ENCODE peak calls at places on chromosomes 7 and 10, in six cellular contexts. R is hepatocyte, B is foreskin fibroblast, I is activated B cell treated with CpG ODN at 0.5 μM for 24 hours, F is mesothelial cell of epicardium, J is colonic mucosa. G is an unnamed sample.

GRCh38 chr7:5528815-5529442 is 105.3 kb upstream of the TNRC18 start:
- DNase-seq in R (no peak), B (no peak), F (no peak), J (no peak), I (no peak), G (no peak)

GRCh38 chr7:151724920-151725584 is 151.9 kb downstream of the PRKAG2 start:
- DNase-seq in J (no peak), B (no peak), I (no peak), F (no peak), R (no peak), G (no peak)

GRCh38 chr7:88366845-88367244 is 60.2 kb upstream of the STEAP4 start:
- DNase-seq in F (no peak), B (no peak), I (no peak), J (no peak), R (no peak), G (no peak)

GRCh38 chr7:151010307-151011096 is 13.8 kb downstream of the ATG9B start:
- DNase-seq in F (no peak), B (no peak), R (peak; percentile 72), I (no peak), J (no peak), G (no peak)

GRCh38 chr10:79055892-79056291 is 12.9 kb upstream of the ZMIZ1 start:
- DNase-seq in R (no peak), F (no peak), I (no peak), B (no peak), J (peak; percentile 34), G (no peak)

GRCh38 chr7:138871065-138871464 is 73.1 kb upstream of the ATP6V0A4 start:
- DNase-seq in R (no peak), F (no peak), B (no peak), I (no peak), J (no peak), G (no peak)

GRCh38 chr7:44390701-44391100 is 65.3 kb upstream of the CAMK2B start:
- DNase-seq in I (no peak), R (no peak), J (no peak), B (no peak), F (peak; percentile 30), G (no peak)

GRCh38 chr10:70321233-70321632 is 37.4 kb upstream of the NPFFR1 start:
- DNase-seq in B (no peak), J (no peak), R (no peak), I (no peak), F (no peak), G (no peak)

GRCh38 chr10:21634599-21635365 is 100.8 kb downstream of the MLLT10 start:
- DNase-seq in I (no peak), R (no peak), B (no peak), F (no peak), J (no peak), G (no peak)

GRCh38 chr7:144388950-144389349 is 14.5 kb downstream of the NOBOX start:
- DNase-seq in R (no peak), I (no peak), B (no peak), J (no peak), F (no peak), G (no peak)

GRCh38 chr7:97973206-97973658 is 16.8 kb downstream of the OCM2 start:
- DNase-seq in B (no peak), F (no peak), R (peak; percentile 47), I (no peak), J (no peak), G (no peak)

GRCh38 chr7:132059141-132059540 is 502.7 kb upstream of the PODXL start:
- DNase-seq in J (no peak), I (no peak), R (no peak), F (no peak), B (no peak), G (no peak)

GRCh38 chr7:121266307-121266894 is 62.4 kb upstream of the WNT16 start:
- DNase-seq in R (no peak), J (no peak), F (no peak), B (no peak), I (no peak), G (no peak)

GRCh38 chr10:42941245-42941644 is 135.6 kb upstream of the RET start:
- DNase-seq in B (no peak), F (peak; percentile 36), R (no peak), J (no peak), I (no peak), G (no peak)

GRCh38 chr10:4198216-4198615 is 413.2 kb upstream of the KLF6 start:
- DNase-seq in F (no peak), B (no peak), I (no peak), J (no peak), R (no peak), G (no peak)

GRCh38 chr7:91424372-91424771 is 160.1 kb downstream of the FZD1 start:
- DNase-seq in I (no peak), J (no peak), R (no peak), F (no peak), B (no peak), G (no peak)
- TF ChIP-seq CTCF in I (no peak), J (no peak), R (no peak), F (no peak), B (no peak), G (no peak)

GRCh38 chr7:55144955-55145342 is 126.1 kb downstream of the EGFR start:
- DNase-seq in I (no peak), R (no peak), J (no peak), F (no peak), B (no peak), G (no peak)

GRCh38 chr7:55147101-55147500 is 128.3 kb downstream of the EGFR start:
- DNase-seq in R (no peak), I (no peak), F (no peak), B (no peak), J (no peak), G (no peak)

GRCh38 chr7:55142919-55143600 is 124.2 kb downstream of the EGFR start:
- DNase-seq in F (no peak), R (no peak), I (no peak), J (no peak), B (no peak), G (no peak)

GRCh38 chr7:55145606-55146005 is 126.8 kb downstream of the EGFR start:
- DNase-seq in R (no peak), F (no peak), J (no peak), I (no peak), B (no peak), G (no peak)

DNA sequence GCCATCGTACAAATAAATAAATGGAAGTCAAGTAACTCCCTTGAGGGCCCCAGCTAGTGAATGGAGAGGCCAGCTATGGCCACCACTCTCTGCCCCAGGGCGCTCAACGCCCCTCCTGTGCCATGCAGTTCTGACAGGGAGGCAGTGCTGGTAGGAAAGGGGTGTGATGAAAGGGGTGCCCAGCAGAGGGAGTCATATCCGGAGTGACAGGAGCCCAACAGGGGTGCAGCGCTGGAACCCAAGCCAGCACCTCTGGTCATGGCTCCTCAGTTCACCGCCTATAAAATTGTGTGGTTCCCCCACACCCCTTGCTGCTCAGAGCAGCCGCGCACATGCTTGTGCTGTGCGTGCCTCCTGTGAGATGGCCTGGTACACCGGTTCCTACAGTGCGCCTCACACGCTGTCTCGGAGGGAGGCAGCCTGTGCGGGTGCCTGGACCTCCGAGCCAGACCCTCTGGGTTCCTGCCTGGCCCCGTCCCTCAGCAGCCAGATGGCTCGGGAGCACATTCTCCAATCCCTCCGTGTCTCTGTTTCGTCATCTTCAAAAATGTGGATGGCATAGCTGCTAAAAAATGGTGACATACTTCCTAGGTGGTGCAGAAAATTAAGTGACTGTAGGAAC is 125.6 kb downstream of the EGFR start:
- DNase-seq in B (no peak), F (no peak), R (no peak), J (no peak), I (no peak), G (no peak)
- TF ChIP-seq CTCF in B (peak; percentile 12), F (no peak), R (no peak), J (no peak), I (no peak), G (peak; percentile 36)

DNA sequence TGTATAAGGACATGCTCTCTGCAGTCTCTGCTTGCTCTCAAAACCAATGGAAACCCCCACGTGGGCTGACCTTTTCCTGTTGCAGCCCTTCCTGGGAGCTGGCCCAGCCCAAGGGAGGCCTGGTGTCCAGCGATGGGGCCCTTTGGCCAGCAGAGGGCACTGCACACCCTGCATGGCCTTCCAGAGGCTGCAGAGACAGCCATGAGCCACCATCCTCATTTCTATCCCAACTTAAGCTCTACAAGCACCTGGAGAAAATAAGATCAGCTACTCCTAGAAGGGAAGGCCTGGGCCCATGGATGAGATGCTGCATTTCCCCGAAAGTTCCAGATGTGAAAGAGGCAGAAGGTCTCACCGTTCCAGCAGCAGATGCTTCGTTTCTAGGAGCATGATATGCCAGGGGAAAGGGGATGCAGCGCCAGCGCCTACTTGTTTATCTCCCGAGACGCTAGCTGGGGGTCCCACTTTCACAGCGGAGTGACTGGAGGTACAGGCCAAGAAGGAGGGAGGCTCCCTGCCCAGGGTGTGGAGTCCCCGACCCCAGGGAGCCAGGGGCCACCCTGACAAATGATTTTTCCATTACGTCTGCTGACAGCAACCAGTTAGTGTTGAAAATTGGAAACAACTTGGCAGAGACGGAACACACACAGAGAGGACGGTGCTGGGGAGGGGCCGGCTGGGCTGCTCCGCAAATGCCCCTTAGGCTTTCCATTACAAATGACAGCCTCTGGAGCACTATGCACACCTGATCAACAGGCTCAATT is 106.4 kb downstream of the ZRANB1 start:
- DNase-seq in J (peak; percentile 90), R (peak; percentile 93), F (peak; percentile 90), B (peak; percentile 78), I (peak; percentile 52), G (peak; percentile 86)
- TF ChIP-seq CTCF in J (peak; percentile 97), R (peak; percentile 97), F (peak; percentile 81), B (peak; percentile 99), I (peak; percentile 69), G (peak; percentile 96)

GRCh38 chr7:51253157-51253556 is 63.5 kb downstream of the COBL start:
- DNase-seq in I (no peak), B (no peak), J (no peak), F (no peak), R (no peak), G (no peak)
- TF ChIP-seq CTCF in I (no peak), B (no peak), J (no peak), F (no peak), R (peak; percentile 11), G (no peak)